ENCODE peak calls at places on chromosomes 12 and 14, in seven cellular contexts. N, G, Y, V, H, S and Z are unnamed samples.

GRCh38 chr14:51341338-51341737 is 101.3 kb downstream of the TMX1 start:
- DNase-seq in N (no peak), G (no peak), Y (no peak), V (no peak), H (no peak), S (no peak), Z (no peak)

GRCh38 chr12:63889721-63890509 is 45.4 kb downstream of the SRGAP1 start:
- DNase-seq in N (no peak), G (no peak), Y (no peak), V (no peak), H (no peak), S (no peak), Z (no peak)

GRCh38 chr14:34023824-34024767 is 73.2 kb upstream of the EGLN3 start:
- DNase-seq in N (no peak), G (no peak), Y (no peak), V (no peak), H (no peak), S (peak; percentile 39), Z (no peak)

GRCh38 chr12:43728117-43728516 is 30.5 kb downstream of the PUS7L start:
- DNase-seq in N (no peak), G (no peak), Y (no peak), V (peak; percentile 23), H (no peak), S (no peak), Z (no peak)

GRCh38 chr14:73924337-73924736 is 25.6 kb downstream of the FAM161B start:
- DNase-seq in N (no peak), G (no peak), Y (no peak), V (peak; percentile 9), H (no peak), S (no peak), Z (no peak)

GRCh38 chr14:90060312-90060964 is 1.4 kb upstream of the KCNK13 start:
- DNase-seq in N (no peak), G (peak; percentile 94), Y (peak; percentile 61), V (peak; percentile 68), H (peak; percentile 42), S (peak; percentile 70), Z (peak; percentile 76)

GRCh38 chr12:112303004-112303403 is 79.2 kb downstream of the HECTD4 start:
- DNase-seq in N (peak; percentile 30), G (peak; percentile 67), Y (no peak), V (peak; percentile 71), H (no peak), S (no peak), Z (no peak)

GRCh38 chr12:88559772-88560171 is 20.5 kb downstream of the KITLG start:
- DNase-seq in N (no peak), G (no peak), Y (no peak), V (no peak), H (no peak), S (no peak), Z (no peak)

GRCh38 chr12:34400423-34400881 is 378.2 kb downstream of the ALG10 start:
- DNase-seq in N (no peak), G (peak; percentile 13), Y (peak; percentile 7), V (no peak), H (peak; percentile 15), S (peak; percentile 1), Z (peak; percentile 53)

GRCh38 chr14:52844262-52845060 is 53.1 kb upstream of the GNPNAT1 start:
- DNase-seq in N (no peak), G (peak; percentile 67), Y (peak; percentile 45), V (peak; percentile 37), H (no peak), S (no peak), Z (no peak)

GRCh38 chr14:72416892-72417291 is 477.0 kb downstream of the DPF3 start:
- DNase-seq in N (peak; percentile 35), G (peak; percentile 57), Y (no peak), V (no peak), H (no peak), S (no peak), Z (no peak)

GRCh38 chr12:64598831-64599230 is 11.5 kb upstream of the RASSF3 start:
- DNase-seq in N (no peak), G (peak; percentile 34), Y (no peak), V (no peak), H (no peak), S (no peak), Z (no peak)

GRCh38 chr14:99790201-99790977 is 2.8 kb upstream of the EML1 start:
- DNase-seq in N (no peak), G (no peak), Y (no peak), V (no peak), H (no peak), S (no peak), Z (no peak)

GRCh38 chr14:90777358-90777757 is 38.9 kb downstream of the TTC7B start:
- DNase-seq in N (no peak), G (peak; percentile 10), Y (no peak), V (no peak), H (no peak), S (no peak), Z (no peak)

DNA sequence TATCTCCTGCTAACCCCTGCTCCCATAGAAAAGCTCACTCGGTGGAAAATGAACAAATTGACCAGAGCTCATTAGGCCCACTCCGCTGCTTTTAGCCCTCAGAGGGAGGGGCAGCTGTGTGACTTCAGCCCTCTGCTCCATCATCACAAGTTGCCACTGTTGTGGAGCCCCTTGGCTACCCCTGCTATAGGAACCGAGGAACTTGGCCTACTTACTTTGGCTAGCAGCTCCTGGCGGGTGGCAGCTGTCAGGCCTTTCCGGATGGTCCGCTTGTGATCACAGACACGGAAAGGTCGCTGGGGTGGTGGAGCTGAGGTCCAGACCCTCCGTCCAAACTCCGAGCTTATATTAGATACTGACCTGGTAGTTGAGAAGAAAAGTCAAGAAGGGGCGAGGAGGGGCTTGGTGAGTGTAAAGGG is 612 bp downstream of the CIDEB start:
- DNase-seq in N (no peak), G (no peak), Y (no peak), V (no peak), H (no peak), S (no peak), Z (no peak)
- H3K4me1 ChIP-seq in N (peaks cover 18% of the 10 kb centered on the region), G (no peaks in the 10 kb centered on the region), Y (peaks cover 11% of the 10 kb centered on the region), V (peaks cover 15% of the 10 kb centered on the region), H (peaks cover 43% of the 10 kb centered on the region), S (peaks cover 42% of the 10 kb centered on the region), Z (no peaks in the 10 kb centered on the region)

DNA sequence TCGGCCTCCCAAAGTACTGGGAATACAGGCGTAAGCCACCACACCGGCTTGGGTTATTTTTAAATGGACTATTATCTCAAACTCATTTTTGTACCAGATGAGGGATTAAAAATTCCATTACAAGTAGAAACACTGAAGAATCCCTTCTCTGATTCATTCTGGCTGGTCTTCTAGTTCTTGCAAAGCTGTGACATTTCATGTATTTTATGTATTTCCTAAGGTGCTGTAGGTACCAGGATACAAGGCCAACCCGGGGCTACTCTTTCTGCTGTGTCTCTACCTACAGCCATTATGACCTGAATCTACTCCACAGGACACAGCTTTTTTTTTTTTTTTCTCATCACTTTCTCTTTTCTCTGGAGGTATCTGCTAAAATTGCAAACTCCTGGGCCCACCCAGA is 24.9 kb downstream of the CPM start:
- DNase-seq in N (no peak), G (no peak), Y (no peak), V (no peak), H (no peak), S (no peak), Z (no peak)
- H3K9me3 ChIP-seq in N (no peaks in the 10 kb centered on the region), G (no peaks in the 10 kb centered on the region), Y (no peaks in the 10 kb centered on the region), V (no peaks in the 10 kb centered on the region), H (no peaks in the 10 kb centered on the region), S (no peaks in the 10 kb centered on the region), Z (no peaks in the 10 kb centered on the region)

GRCh38 chr12:53200107-53200457 is 7.0 kb downstream of the ITGB7 start:
- DNase-seq in N (no peak), G (no peak), Y (no peak), V (no peak), H (no peak), S (no peak), Z (no peak)
- H3K4me3 ChIP-seq in N (peak overlapping the region; percentile 55), G (no peak overlapping the region), Y (no peak overlapping the region), V (no peak overlapping the region), H (no peak overlapping the region), S (no peak overlapping the region), Z (no peak overlapping the region)

GRCh38 chr12:6469609-6470374 is 685 bp downstream of the VAMP1 start:
- DNase-seq in N (peak; percentile 54), G (no peak), Y (no peak), V (peak; percentile 40), H (no peak), S (no peak), Z (peak; percentile 77)
- H3K4me1 ChIP-seq in N (peaks cover 33% of the 10 kb centered on the region), G (no peaks in the 10 kb centered on the region), Y (peaks cover 3% of the 10 kb centered on the region), V (peaks cover 24% of the 10 kb centered on the region), H (peaks cover 32% of the 10 kb centered on the region), S (peaks cover 29% of the 10 kb centered on the region), Z (peaks cover 2% of the 10 kb centered on the region)